ENCODE peak calls at places on chromosomes 12 and 14, in seven cellular contexts. I is astrocyte, M is AG04450, X is natural killer cell, Y is WTC11, E is ovary, A is astrocyte of the cerebellum. Q is an unnamed sample.

GRCh38 chr12:107775093-107775721 is 703 bp downstream of the ASCL4 start:
- DNase-seq in I (no peak), M (no peak), X (no peak), Y (peak; percentile 82), E (no peak), A (no peak), Q (peak; percentile 53)

GRCh38 chr12:57896437-57897201 is 44.7 kb upstream of the ATP23 start:
- DNase-seq in I (peak; percentile 54), M (peak; percentile 37), X (no peak), Y (peak; percentile 70), E (peak; percentile 90), A (no peak), Q (peak; percentile 42)

GRCh38 chr12:112936264-112936663 is 2.0 kb upstream of the OAS3 start:
- DNase-seq in I (no peak), M (no peak), X (no peak), Y (no peak), E (no peak), A (no peak), Q (no peak)

GRCh38 chr14:93743270-93744060 is 44.8 kb downstream of the PRIMA1 start:
- DNase-seq in I (no peak), M (no peak), X (no peak), Y (no peak), E (no peak), A (no peak), Q (no peak)

GRCh38 chr12:124744659-124745467 is 118.8 kb downstream of the SCARB1 start:
- DNase-seq in I (no peak), M (no peak), X (no peak), Y (peak; percentile 59), E (no peak), A (no peak), Q (no peak)

GRCh38 chr12:107622005-107622404 is 63.6 kb upstream of the PWP1 start:
- DNase-seq in I (peak; percentile 27), M (no peak), X (no peak), Y (peak; percentile 61), E (no peak), A (no peak), Q (no peak)

GRCh38 chr14:79356040-79356439 is 855.3 kb downstream of the DIO2 start:
- DNase-seq in I (peak; percentile 16), M (no peak), X (no peak), Y (no peak), E (no peak), A (no peak), Q (no peak)

GRCh38 chr12:47360771-47361388 is 281.1 kb upstream of the AMIGO2 start:
- DNase-seq in I (no peak), M (no peak), X (no peak), Y (no peak), E (no peak), A (no peak), Q (no peak)

GRCh38 chr12:55664826-55665225 is 28.1 kb downstream of the OR10P1 start:
- DNase-seq in I (no peak), M (no peak), X (no peak), Y (no peak), E (no peak), A (no peak), Q (no peak)

GRCh38 chr12:57837779-57838562 is 8.6 kb downstream of the CTDSP2 start:
- DNase-seq in I (peak; percentile 65), M (no peak), X (no peak), Y (peak; percentile 25), E (no peak), A (no peak), Q (no peak)

GRCh38 chr12:20044836-20045235 is 323.5 kb upstream of the PDE3A start:
- DNase-seq in I (peak; percentile 26), M (peak; percentile 0), X (no peak), Y (no peak), E (no peak), A (no peak), Q (no peak)

DNA sequence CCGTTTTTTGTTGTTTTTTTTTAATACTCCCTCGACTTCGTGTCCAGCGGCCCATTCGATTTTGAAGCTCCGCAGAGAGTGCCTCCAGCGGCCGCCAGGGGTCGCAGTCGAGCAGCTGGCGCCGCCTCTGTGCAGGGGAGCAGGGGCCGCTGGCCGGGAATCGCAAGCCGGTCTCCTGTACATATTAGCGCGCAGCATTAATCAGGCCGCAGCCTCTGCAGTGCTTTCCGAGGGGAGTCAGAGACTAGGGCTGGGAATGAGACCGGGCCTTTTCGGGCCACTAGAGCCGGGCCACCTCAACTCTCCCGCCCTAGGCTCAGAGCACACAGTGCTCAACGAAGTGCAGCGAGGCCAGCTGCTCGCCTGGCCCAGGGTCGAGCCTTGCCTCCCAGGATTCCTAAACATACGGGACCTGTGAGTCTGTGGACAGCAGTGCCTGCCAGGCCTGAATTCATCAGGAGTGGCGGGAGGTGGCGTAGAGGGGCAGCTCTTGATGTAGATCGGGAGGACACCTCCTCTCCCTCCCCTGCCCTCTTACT is 81.8 kb downstream of the EMP1 start:
- DNase-seq in I (peak; percentile 20), M (peak; percentile 36), X (peak; percentile 60), Y (peak; percentile 83), E (peak; percentile 77), A (peak; percentile 42), Q (peak; percentile 90)
- TF ChIP-seq CTCF in I (peak; percentile 72), M (peak; percentile 98), X (peak; percentile 94), Y (peak; percentile 99), E (peak; percentile 64), A (peak; percentile 99), Q (peak; percentile 100)

DNA sequence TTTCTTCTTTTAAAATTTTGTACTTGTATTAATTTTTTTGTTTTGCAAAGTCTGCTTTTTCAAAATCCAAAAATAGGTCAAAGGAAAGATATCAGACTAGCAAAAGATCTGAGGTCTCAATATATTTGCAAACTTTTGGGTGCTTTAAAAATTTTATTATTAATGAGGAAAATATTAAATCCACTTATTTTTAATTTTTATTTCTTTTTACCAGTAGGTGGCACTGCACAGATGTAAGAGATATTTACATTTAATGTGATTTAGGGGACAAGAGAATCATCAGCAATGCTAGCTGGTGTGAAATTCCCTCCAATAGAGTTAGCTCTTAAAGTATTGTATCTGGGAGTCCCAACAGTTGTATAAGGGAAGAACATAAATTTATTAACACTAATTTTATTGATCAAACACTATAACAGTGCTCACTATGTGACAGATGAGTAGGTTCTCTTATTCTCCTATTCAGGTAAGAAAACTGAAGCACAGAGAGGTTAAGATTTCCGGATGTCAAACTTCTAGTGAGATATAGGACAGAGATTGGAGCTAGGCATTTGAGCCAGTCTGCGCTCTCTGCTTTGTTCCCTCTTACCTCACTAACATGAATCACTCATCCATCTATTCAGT is 30.5 kb downstream of the ALX1 start:
- DNase-seq in I (no peak), M (no peak), X (no peak), Y (no peak), E (no peak), A (peak; percentile 11), Q (no peak)
- TF ChIP-seq CTCF in I (peak; percentile 32), M (peak; percentile 42), X (no peak), Y (peak; percentile 14), E (no peak), A (peak; percentile 9), Q (peak; percentile 50)

DNA sequence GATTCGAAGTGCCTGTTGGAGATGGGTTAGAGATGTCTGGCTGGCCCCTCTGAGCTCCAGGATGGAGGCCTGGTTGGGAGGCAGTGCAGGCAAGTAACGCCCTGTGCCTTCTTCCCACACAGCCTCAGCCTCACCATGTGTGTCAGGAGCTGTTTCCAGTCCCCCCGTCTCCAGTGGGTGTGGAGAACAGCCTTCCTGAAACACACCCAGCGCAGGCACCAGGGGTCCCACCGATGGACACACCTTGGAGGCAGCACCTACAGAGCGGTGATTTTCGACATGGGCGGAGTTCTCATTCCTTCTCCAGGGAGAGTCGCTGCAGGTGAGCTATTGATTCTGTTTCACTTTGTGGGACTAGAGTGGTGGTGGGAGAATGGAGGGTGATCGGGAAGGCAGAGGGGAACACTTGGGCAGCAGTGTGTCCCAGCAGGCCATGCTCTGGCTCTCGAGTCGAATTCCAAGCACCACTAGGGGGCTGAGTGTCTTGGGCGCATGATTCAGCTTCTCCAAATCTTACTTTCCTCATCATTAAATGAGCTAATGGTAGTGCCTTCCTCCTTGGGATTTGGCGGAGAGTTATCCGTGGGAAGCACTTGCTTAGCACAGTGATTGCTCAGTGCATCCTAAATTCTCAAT is 6.8 kb downstream of the ACAD10 start:
- DNase-seq in I (no peak), M (no peak), X (no peak), Y (peak; percentile 28), E (no peak), A (no peak), Q (no peak)
- TF ChIP-seq CTCF in I (peak; percentile 31), M (peak; percentile 30), X (no peak), Y (no peak), E (no peak), A (peak; percentile 21), Q (no peak)

DNA sequence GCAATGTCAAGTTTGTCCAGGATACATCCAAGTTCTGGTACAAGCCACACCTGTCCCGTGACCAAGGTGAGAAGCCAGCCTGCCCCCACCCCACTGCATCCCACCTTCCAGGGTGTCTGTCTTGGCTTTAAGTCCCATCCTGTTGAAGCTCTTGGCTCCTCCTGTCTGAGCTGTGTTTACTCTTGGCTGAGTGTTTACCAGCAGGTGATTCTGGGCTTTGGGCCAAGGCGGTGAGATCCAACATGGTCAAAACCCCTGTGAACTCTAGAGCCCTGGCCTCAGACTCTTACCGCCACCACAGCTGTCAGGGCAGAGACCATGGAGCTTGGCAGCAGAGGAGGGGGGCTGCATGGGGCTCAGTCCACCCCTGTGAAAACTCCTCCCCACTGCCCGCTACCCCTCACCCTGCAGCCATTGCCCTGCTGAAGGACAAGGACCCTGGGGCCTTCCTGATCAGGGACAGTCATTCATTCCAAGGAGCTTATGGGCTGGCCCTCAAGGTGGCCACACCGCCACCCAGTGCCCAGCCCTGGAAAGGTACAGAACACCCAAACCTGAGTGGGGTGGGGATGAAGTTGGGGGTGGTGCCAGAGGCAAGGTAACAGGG is 11.6 kb downstream of the TNS2 start:
- DNase-seq in I (no peak), M (no peak), X (no peak), Y (peak; percentile 57), E (peak; percentile 64), A (no peak), Q (no peak)
- TF ChIP-seq CTCF in I (no peak), M (no peak), X (no peak), Y (no peak), E (no peak), A (peak; percentile 7), Q (peak; percentile 34)

GRCh38 chr14:59358774-59359173 is 106.4 kb downstream of the GPR135 start:
- DNase-seq in I (no peak), M (no peak), X (no peak), Y (no peak), E (no peak), A (no peak), Q (no peak)

GRCh38 chr14:59363545-59364226 is 101.5 kb downstream of the GPR135 start:
- DNase-seq in I (peak; percentile 40), M (no peak), X (no peak), Y (no peak), E (no peak), A (no peak), Q (no peak)

GRCh38 chr14:59362533-59362932 is 102.6 kb downstream of the GPR135 start:
- DNase-seq in I (peak; percentile 75), M (no peak), X (no peak), Y (no peak), E (no peak), A (no peak), Q (no peak)

GRCh38 chr14:59359451-59360124 is 105.6 kb downstream of the GPR135 start:
- DNase-seq in I (peak; percentile 37), M (no peak), X (no peak), Y (no peak), E (no peak), A (no peak), Q (no peak)

GRCh38 chr14:59360923-59361794 is 104.0 kb downstream of the GPR135 start:
- DNase-seq in I (peak; percentile 92), M (peak; percentile 38), X (no peak), Y (no peak), E (no peak), A (no peak), Q (no peak)
- TF ChIP-seq CTCF in I (no peak), M (no peak), X (no peak), Y (no peak), E (no peak), A (no peak), Q (no peak)

Q was measured in progenitor cell of endocrine pancreas.